ENCODE peak calls at places on chromosomes 4 and X, in ten cellular contexts. One of them, this sample, is unnamed.

GRCh38 chr4:126136922-126137781 is 822.4 kb downstream of the FAT4 start:
- DNase-seq in KBM-7: no peak
- DNase-seq in foreskin fibroblast: no peak
- DNase-seq in psoas muscle: no peak
- DNase-seq in central memory CD4-positive, alpha-beta T cell: no peak
- DNase-seq in LHCN-M2: no peak
- DNase-seq in germinal center: no peak
- DNase-seq in fibroblast of pulmonary artery: no peak
- DNase-seq in HT-29: no peak
- DNase-seq in upper lobe of right lung: no peak
- DNase-seq in this sample: no peak

GRCh38 chr4:184074989-184075388 is 142.7 kb downstream of the ENPP6 start:
- DNase-seq in KBM-7: no peak
- DNase-seq in central memory CD4-positive, alpha-beta T cell: no peak
- DNase-seq in psoas muscle: no peak
- DNase-seq in fibroblast of pulmonary artery: no peak
- DNase-seq in upper lobe of right lung: no peak
- DNase-seq in LHCN-M2: no peak
- DNase-seq in germinal center: no peak
- DNase-seq in foreskin fibroblast: no peak
- DNase-seq in HT-29: no peak
- DNase-seq in this sample: no peak

GRCh38 chrX:134654398-134655012 is 3.8 kb downstream of the PLAC1 start:
- DNase-seq in fibroblast of pulmonary artery: no peak
- DNase-seq in upper lobe of right lung: no peak
- DNase-seq in foreskin fibroblast: peak
- DNase-seq in germinal center: no peak
- DNase-seq in KBM-7: no peak
- DNase-seq in central memory CD4-positive, alpha-beta T cell: no peak
- DNase-seq in LHCN-M2: no peak
- DNase-seq in psoas muscle: no peak
- DNase-seq in HT-29: no peak
- DNase-seq in this sample: no peak

GRCh38 chrX:41921492-41922124 is 1.7 kb downstream of the CASK start:
- DNase-seq in LHCN-M2: peak
- DNase-seq in HT-29: no peak
- DNase-seq in upper lobe of right lung: no peak
- DNase-seq in psoas muscle: no peak
- DNase-seq in fibroblast of pulmonary artery: peak
- DNase-seq in germinal center: no peak
- DNase-seq in central memory CD4-positive, alpha-beta T cell: no peak
- DNase-seq in KBM-7: peak
- DNase-seq in foreskin fibroblast: peak
- DNase-seq in this sample: no peak

GRCh38 chr4:54898163-54898562 is 227.2 kb downstream of the KDR start:
- DNase-seq in HT-29: no peak
- DNase-seq in fibroblast of pulmonary artery: no peak
- DNase-seq in psoas muscle: no peak
- DNase-seq in LHCN-M2: no peak
- DNase-seq in foreskin fibroblast: peak
- DNase-seq in KBM-7: no peak
- DNase-seq in germinal center: no peak
- DNase-seq in upper lobe of right lung: no peak
- DNase-seq in central memory CD4-positive, alpha-beta T cell: no peak
- DNase-seq in this sample: no peak

GRCh38 chr4:129220254-129220653 is 124.3 kb downstream of the C4orf33 start:
- DNase-seq in upper lobe of right lung: no peak
- DNase-seq in central memory CD4-positive, alpha-beta T cell: no peak
- DNase-seq in psoas muscle: no peak
- DNase-seq in HT-29: no peak
- DNase-seq in fibroblast of pulmonary artery: no peak
- DNase-seq in foreskin fibroblast: no peak
- DNase-seq in LHCN-M2: no peak
- DNase-seq in germinal center: no peak
- DNase-seq in KBM-7: no peak
- DNase-seq in this sample: no peak

GRCh38 chr4:114077610-114078009 is 98.2 kb upstream of the ARSJ start:
- DNase-seq in central memory CD4-positive, alpha-beta T cell: no peak
- DNase-seq in KBM-7: no peak
- DNase-seq in foreskin fibroblast: peak
- DNase-seq in LHCN-M2: peak
- DNase-seq in upper lobe of right lung: no peak
- DNase-seq in HT-29: no peak
- DNase-seq in psoas muscle: no peak
- DNase-seq in germinal center: no peak
- DNase-seq in fibroblast of pulmonary artery: peak
- DNase-seq in this sample: no peak

GRCh38 chr4:172578712-172579111 is 589.9 kb upstream of the GALNT7 start:
- DNase-seq in fibroblast of pulmonary artery: peak
- DNase-seq in psoas muscle: no peak
- DNase-seq in upper lobe of right lung: no peak
- DNase-seq in KBM-7: no peak
- DNase-seq in foreskin fibroblast: peak
- DNase-seq in LHCN-M2: no peak
- DNase-seq in germinal center: no peak
- DNase-seq in central memory CD4-positive, alpha-beta T cell: no peak
- DNase-seq in HT-29: no peak
- DNase-seq in this sample: no peak

GRCh38 chr4:186514271-186514950 is 41.0 kb downstream of the MTNR1A start:
- DNase-seq in foreskin fibroblast: no peak
- DNase-seq in central memory CD4-positive, alpha-beta T cell: no peak
- DNase-seq in germinal center: no peak
- DNase-seq in upper lobe of right lung: no peak
- DNase-seq in LHCN-M2: no peak
- DNase-seq in HT-29: no peak
- DNase-seq in KBM-7: no peak
- DNase-seq in fibroblast of pulmonary artery: no peak
- DNase-seq in psoas muscle: no peak
- DNase-seq in this sample: no peak

GRCh38 chr4:141995051-141995450 is 358.7 kb downstream of the IL15 start:
- DNase-seq in LHCN-M2: no peak
- DNase-seq in germinal center: no peak
- DNase-seq in KBM-7: no peak
- DNase-seq in foreskin fibroblast: no peak
- DNase-seq in upper lobe of right lung: no peak
- DNase-seq in fibroblast of pulmonary artery: no peak
- DNase-seq in central memory CD4-positive, alpha-beta T cell: no peak
- DNase-seq in HT-29: no peak
- DNase-seq in psoas muscle: no peak
- DNase-seq in this sample: no peak

GRCh38 chr4:185128272-185129119 is 14.6 kb upstream of the SLC25A4 start:
- DNase-seq in upper lobe of right lung: peak
- DNase-seq in KBM-7: no peak
- DNase-seq in fibroblast of pulmonary artery: peak
- DNase-seq in foreskin fibroblast: peak
- DNase-seq in psoas muscle: peak
- DNase-seq in germinal center: peak
- DNase-seq in HT-29: no peak
- DNase-seq in central memory CD4-positive, alpha-beta T cell: peak
- DNase-seq in LHCN-M2: no peak
- DNase-seq in this sample: no peak

GRCh38 chrX:138128025-138128671 is 562.2 kb downstream of the ZIC3 start:
- DNase-seq in fibroblast of pulmonary artery: peak
- DNase-seq in germinal center: peak
- DNase-seq in upper lobe of right lung: no peak
- DNase-seq in central memory CD4-positive, alpha-beta T cell: peak
- DNase-seq in HT-29: peak
- DNase-seq in psoas muscle: no peak
- DNase-seq in KBM-7: peak
- DNase-seq in foreskin fibroblast: peak
- DNase-seq in LHCN-M2: peak
- DNase-seq in this sample: peak

This sample was measured in NT2/D1.